ENCODE peak calls at places on chromosomes 11 and 22, in nine cellular contexts. One of them, this sample, is unnamed.

GRCh38 chr11:122714484-122714883 is 59.0 kb downstream of the UBASH3B start:
- DNase-seq in AG09319: no peak
- DNase-seq in psoas muscle: no peak
- DNase-seq in BJ: no peak
- DNase-seq in K562: no peak
- DNase-seq in left ventricle myocardium inferior: no peak
- DNase-seq in endothelial cell: no peak
- DNase-seq in thoracic aorta: no peak
- DNase-seq in A549: no peak
- DNase-seq in this sample: no peak

GRCh38 chr22:41557401-41558240 is 3.2 kb upstream of the CSDC2 start:
- DNase-seq in K562: peak; percentile 44
- DNase-seq in A549: no peak
- DNase-seq in thoracic aorta: peak; percentile 80
- DNase-seq in left ventricle myocardium inferior: peak; percentile 79
- DNase-seq in psoas muscle: peak; percentile 50
- DNase-seq in BJ: no peak
- DNase-seq in AG09319: peak; percentile 75
- DNase-seq in endothelial cell: no peak
- DNase-seq in this sample: no peak

GRCh38 chr11:62922653-62923371 is 1.6 kb upstream of the CHRM1 start:
- DNase-seq in A549: peak; percentile 50
- DNase-seq in psoas muscle: no peak
- DNase-seq in left ventricle myocardium inferior: no peak
- DNase-seq in K562: peak; percentile 79
- DNase-seq in AG09319: no peak
- DNase-seq in thoracic aorta: no peak
- DNase-seq in endothelial cell: peak; percentile 54
- DNase-seq in BJ: no peak
- DNase-seq in this sample: no peak

GRCh38 chr22:44860311-44860710 is 107.9 kb downstream of the ARHGAP8 start:
- DNase-seq in thoracic aorta: no peak
- DNase-seq in AG09319: no peak
- DNase-seq in psoas muscle: no peak
- DNase-seq in left ventricle myocardium inferior: no peak
- DNase-seq in BJ: no peak
- DNase-seq in endothelial cell: no peak
- DNase-seq in A549: no peak
- DNase-seq in K562: no peak
- DNase-seq in this sample: no peak

GRCh38 chr11:126416542-126417090 is 61.1 kb downstream of the ST3GAL4 start:
- DNase-seq in AG09319: peak; percentile 52
- DNase-seq in BJ: no peak
- DNase-seq in thoracic aorta: peak; percentile 63
- DNase-seq in psoas muscle: peak; percentile 91
- DNase-seq in K562: no peak
- DNase-seq in endothelial cell: peak; percentile 75
- DNase-seq in A549: no peak
- DNase-seq in left ventricle myocardium inferior: peak; percentile 91
- DNase-seq in this sample: peak; percentile 61

GRCh38 chr11:94866936-94867795 is 99.0 kb downstream of the AMOTL1 start:
- DNase-seq in A549: no peak
- DNase-seq in BJ: no peak
- DNase-seq in thoracic aorta: no peak
- DNase-seq in psoas muscle: no peak
- DNase-seq in AG09319: no peak
- DNase-seq in left ventricle myocardium inferior: no peak
- DNase-seq in endothelial cell: no peak
- DNase-seq in K562: no peak
- DNase-seq in this sample: no peak

GRCh38 chr11:17598700-17599459 is 51.8 kb downstream of the OTOG start:
- DNase-seq in K562: peak; percentile 67
- DNase-seq in AG09319: peak; percentile 16
- DNase-seq in left ventricle myocardium inferior: peak; percentile 65
- DNase-seq in BJ: no peak
- DNase-seq in A549: peak; percentile 62
- DNase-seq in endothelial cell: peak; percentile 90
- DNase-seq in psoas muscle: peak; percentile 74
- DNase-seq in thoracic aorta: no peak
- DNase-seq in this sample: peak; percentile 84

GRCh38 chr22:28051787-28052356 is 132.8 kb upstream of the PITPNB start:
- DNase-seq in K562: peak; percentile 29
- DNase-seq in thoracic aorta: no peak
- DNase-seq in left ventricle myocardium inferior: peak; percentile 77
- DNase-seq in endothelial cell: peak; percentile 79
- DNase-seq in A549: peak; percentile 21
- DNase-seq in AG09319: peak; percentile 15
- DNase-seq in BJ: no peak
- DNase-seq in psoas muscle: peak; percentile 72
- DNase-seq in this sample: peak; percentile 77

GRCh38 chr11:44556735-44557409 is 8.6 kb upstream of the CD82 start:
- DNase-seq in thoracic aorta: no peak
- DNase-seq in AG09319: no peak
- DNase-seq in BJ: no peak
- DNase-seq in A549: no peak
- DNase-seq in left ventricle myocardium inferior: peak; percentile 62
- DNase-seq in endothelial cell: peak; percentile 60
- DNase-seq in psoas muscle: peak; percentile 49
- DNase-seq in K562: peak; percentile 35
- DNase-seq in this sample: peak; percentile 70

GRCh38 chr11:103903621-103904323 is 132.7 kb upstream of the DDI1 start:
- DNase-seq in A549: no peak
- DNase-seq in AG09319: no peak
- DNase-seq in psoas muscle: no peak
- DNase-seq in BJ: no peak
- DNase-seq in K562: no peak
- DNase-seq in left ventricle myocardium inferior: no peak
- DNase-seq in endothelial cell: no peak
- DNase-seq in thoracic aorta: no peak
- DNase-seq in this sample: no peak

GRCh38 chr22:33658775-33659174 is 261.5 kb downstream of the LARGE1 start:
- DNase-seq in A549: no peak
- DNase-seq in thoracic aorta: no peak
- DNase-seq in psoas muscle: peak; percentile 31
- DNase-seq in endothelial cell: peak; percentile 52
- DNase-seq in left ventricle myocardium inferior: peak; percentile 33
- DNase-seq in K562: no peak
- DNase-seq in AG09319: no peak
- DNase-seq in BJ: peak; percentile 22
- DNase-seq in this sample: no peak

GRCh38 chr11:34773826-34774225 is 142.4 kb downstream of the APIP start:
- DNase-seq in left ventricle myocardium inferior: no peak
- DNase-seq in AG09319: no peak
- DNase-seq in K562: no peak
- DNase-seq in BJ: no peak
- DNase-seq in endothelial cell: no peak
- DNase-seq in psoas muscle: no peak
- DNase-seq in A549: no peak
- DNase-seq in thoracic aorta: no peak
- DNase-seq in this sample: no peak

GRCh38 chr11:69472766-69473519 is 8.5 kb upstream of the LINC01488 start:
- DNase-seq in A549: no peak
- DNase-seq in BJ: no peak
- DNase-seq in psoas muscle: no peak
- DNase-seq in K562: no peak
- DNase-seq in thoracic aorta: no peak
- DNase-seq in endothelial cell: no peak
- DNase-seq in left ventricle myocardium inferior: peak; percentile 2
- DNase-seq in AG09319: no peak
- DNase-seq in this sample: no peak

GRCh38 chr11:44885065-44885777 is 65.5 kb downstream of the TP53I11 start:
- DNase-seq in K562: no peak
- DNase-seq in psoas muscle: no peak
- DNase-seq in thoracic aorta: no peak
- DNase-seq in A549: no peak
- DNase-seq in left ventricle myocardium inferior: no peak
- DNase-seq in endothelial cell: no peak
- DNase-seq in AG09319: no peak
- DNase-seq in BJ: no peak
- DNase-seq in this sample: no peak

GRCh38 chr11:1502168-1502955 is 15.8 kb upstream of the MOB2 start:
- DNase-seq in K562: no peak
- DNase-seq in thoracic aorta: no peak
- DNase-seq in endothelial cell: no peak
- DNase-seq in left ventricle myocardium inferior: peak; percentile 11
- DNase-seq in psoas muscle: no peak
- DNase-seq in AG09319: no peak
- DNase-seq in BJ: no peak
- DNase-seq in A549: no peak
- DNase-seq in this sample: no peak

GRCh38 chr11:74460481-74461154 is 6.7 kb downstream of the KCNE3 start:
- DNase-seq in thoracic aorta: no peak
- DNase-seq in K562: peak; percentile 65
- DNase-seq in endothelial cell: no peak
- DNase-seq in BJ: no peak
- DNase-seq in A549: no peak
- DNase-seq in AG09319: no peak
- DNase-seq in left ventricle myocardium inferior: no peak
- DNase-seq in psoas muscle: no peak
- DNase-seq in this sample: no peak

DNA sequence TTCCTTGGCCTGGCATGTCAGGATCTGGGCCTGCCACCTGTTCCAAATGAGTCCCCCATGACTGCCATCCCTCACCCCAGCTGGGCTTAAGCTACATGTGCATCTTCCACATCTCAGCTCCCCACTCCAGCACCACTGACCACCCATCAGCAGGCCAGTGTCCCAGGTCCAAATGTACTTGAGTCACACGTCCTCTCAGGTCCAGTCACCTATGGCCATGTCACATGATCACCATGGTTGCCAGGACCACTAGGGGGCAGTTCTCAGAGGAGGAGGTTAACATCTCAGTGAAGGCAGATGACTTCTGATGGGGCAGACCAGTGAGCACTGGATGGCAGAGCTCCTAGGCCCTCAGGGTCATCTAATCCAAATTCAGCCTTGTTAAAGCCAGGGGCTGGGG is 41.9 kb upstream of the WNT11 start:
- DNase-seq in thoracic aorta: no peak
- DNase-seq in left ventricle myocardium inferior: no peak
- DNase-seq in A549: peak; percentile 52
- DNase-seq in psoas muscle: peak; percentile 5
- DNase-seq in endothelial cell: peak; percentile 27
- DNase-seq in K562: peak; percentile 49
- DNase-seq in BJ: no peak
- DNase-seq in AG09319: no peak
- DNase-seq in this sample: no peak
- TF ChIP-seq CTCF in thoracic aorta: no peak
- TF ChIP-seq CTCF in left ventricle myocardium inferior: peak; percentile 21
- TF ChIP-seq CTCF in A549: peak; percentile 27
- TF ChIP-seq CTCF in psoas muscle: no peak
- TF ChIP-seq CTCF in endothelial cell: peak; percentile 25
- TF ChIP-seq CTCF in K562: peak; percentile 49
- TF ChIP-seq CTCF in BJ: peak; percentile 26
- TF ChIP-seq CTCF in AG09319: peak; percentile 3
- TF ChIP-seq CTCF in this sample: peak; percentile 31

GRCh38 chr22:25172153-25172552 is 27.5 kb upstream of the CRYBB3 start:
- DNase-seq in BJ: no peak
- DNase-seq in endothelial cell: no peak
- DNase-seq in K562: peak; percentile 11
- DNase-seq in left ventricle myocardium inferior: no peak
- DNase-seq in AG09319: no peak
- DNase-seq in thoracic aorta: no peak
- DNase-seq in psoas muscle: no peak
- DNase-seq in A549: peak; percentile 7
- DNase-seq in this sample: peak; percentile 72
- TF ChIP-seq CTCF in BJ: no peak
- TF ChIP-seq CTCF in endothelial cell: no peak
- TF ChIP-seq CTCF in K562: peak; percentile 34
- TF ChIP-seq CTCF in left ventricle myocardium inferior: peak; percentile 71
- TF ChIP-seq CTCF in AG09319: no peak
- TF ChIP-seq CTCF in thoracic aorta: peak; percentile 40
- TF ChIP-seq CTCF in psoas muscle: peak; percentile 64
- TF ChIP-seq CTCF in A549: peak; percentile 38
- TF ChIP-seq CTCF in this sample: peak; percentile 76

GRCh38 chr11:97269527-97269926 is 879.7 kb downstream of the JRKL start:
- DNase-seq in A549: no peak
- DNase-seq in thoracic aorta: no peak
- DNase-seq in psoas muscle: no peak
- DNase-seq in K562: no peak
- DNase-seq in left ventricle myocardium inferior: no peak
- DNase-seq in BJ: no peak
- DNase-seq in AG09319: no peak
- DNase-seq in endothelial cell: no peak
- DNase-seq in this sample: no peak
- TF ChIP-seq CTCF in A549: no peak
- TF ChIP-seq CTCF in thoracic aorta: no peak
- TF ChIP-seq CTCF in psoas muscle: peak; percentile 8
- TF ChIP-seq CTCF in K562: no peak
- TF ChIP-seq CTCF in left ventricle myocardium inferior: no peak
- TF ChIP-seq CTCF in BJ: no peak
- TF ChIP-seq CTCF in AG09319: no peak
- TF ChIP-seq CTCF in endothelial cell: peak; percentile 66
- TF ChIP-seq CTCF in this sample: no peak

GRCh38 chr11:66015936-66016792 is 4.4 kb downstream of the CST6 start:
- DNase-seq in left ventricle myocardium inferior: no peak
- DNase-seq in BJ: no peak
- DNase-seq in A549: no peak
- DNase-seq in K562: no peak
- DNase-seq in AG09319: no peak
- DNase-seq in thoracic aorta: no peak
- DNase-seq in psoas muscle: no peak
- DNase-seq in endothelial cell: no peak
- DNase-seq in this sample: no peak
- TF ChIP-seq CTCF in left ventricle myocardium inferior: no peak
- TF ChIP-seq CTCF in BJ: no peak
- TF ChIP-seq CTCF in A549: no peak
- TF ChIP-seq CTCF in K562: no peak
- TF ChIP-seq CTCF in AG09319: no peak
- TF ChIP-seq CTCF in thoracic aorta: no peak
- TF ChIP-seq CTCF in psoas muscle: no peak
- TF ChIP-seq CTCF in endothelial cell: no peak
- TF ChIP-seq CTCF in this sample: no peak

DNA sequence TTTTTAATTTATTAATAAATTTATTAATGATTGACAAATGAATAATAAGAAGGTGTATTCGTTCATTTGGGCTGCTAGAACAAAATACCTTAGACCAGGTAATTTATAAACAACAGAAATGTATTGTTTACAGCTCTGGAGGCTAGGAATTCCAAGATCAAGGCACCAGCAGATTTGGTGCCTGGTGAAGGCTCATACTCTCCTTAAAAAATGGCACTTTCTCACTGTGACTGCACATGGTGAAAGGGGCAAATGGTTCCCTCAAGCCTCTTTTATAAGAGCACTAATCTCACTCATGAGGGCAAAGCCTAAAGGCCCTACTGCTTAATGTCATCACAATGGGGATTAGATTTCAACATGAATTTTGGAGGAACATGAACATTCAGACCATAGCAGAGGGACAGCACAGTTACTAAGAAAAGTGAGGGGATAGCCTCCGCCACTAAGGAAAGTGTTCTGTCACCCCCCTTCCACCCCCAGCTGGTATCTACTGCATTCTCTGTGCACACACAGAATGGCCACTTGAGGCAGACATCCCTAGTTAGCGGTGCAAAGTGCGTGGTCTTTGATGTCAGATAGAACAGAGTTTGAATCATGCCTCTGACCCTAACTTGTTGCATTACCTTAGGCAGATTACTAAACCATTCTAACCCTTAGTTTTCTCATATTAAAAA is 47.2 kb upstream of the CEP295 start:
- DNase-seq in A549: peak; percentile 8
- DNase-seq in psoas muscle: no peak
- DNase-seq in K562: peak; percentile 52
- DNase-seq in left ventricle myocardium inferior: no peak
- DNase-seq in endothelial cell: peak; percentile 6
- DNase-seq in thoracic aorta: no peak
- DNase-seq in BJ: no peak
- DNase-seq in AG09319: no peak
- DNase-seq in this sample: no peak
- TF ChIP-seq CTCF in A549: peak; percentile 9
- TF ChIP-seq CTCF in psoas muscle: no peak
- TF ChIP-seq CTCF in K562: peak; percentile 71
- TF ChIP-seq CTCF in left ventricle myocardium inferior: no peak
- TF ChIP-seq CTCF in endothelial cell: no peak
- TF ChIP-seq CTCF in thoracic aorta: no peak
- TF ChIP-seq CTCF in BJ: peak; percentile 13
- TF ChIP-seq CTCF in AG09319: no peak
- TF ChIP-seq CTCF in this sample: no peak